ENCODE peak calls at places on chromosomes 16 and 17, in nine cellular contexts. One of them, this sample, is unnamed.

GRCh38 chr16:89360760-89361435 is 129.5 kb downstream of the ANKRD11 start:
- DNase-seq in EH: no peak
- DNase-seq in AG04450: no peak
- DNase-seq in GOT3: no peak
- DNase-seq in mesendoderm: peak
- DNase-seq in fibroblast of the conjunctiva: no peak
- DNase-seq in foreskin keratinocyte: no peak
- DNase-seq in psoas muscle: no peak
- DNase-seq in DMS153: no peak
- DNase-seq in this sample: no peak

GRCh38 chr17:81713556-81714411 is 1.7 kb downstream of the SLC25A10 start:
- DNase-seq in fibroblast of the conjunctiva: no peak
- DNase-seq in mesendoderm: no peak
- DNase-seq in psoas muscle: peak
- DNase-seq in GOT3: no peak
- DNase-seq in DMS153: no peak
- DNase-seq in AG04450: no peak
- DNase-seq in EH: peak
- DNase-seq in foreskin keratinocyte: no peak
- DNase-seq in this sample: no peak

GRCh38 chr17:82980632-82981031 is 98.8 kb upstream of the METRNL start:
- DNase-seq in foreskin keratinocyte: no peak
- DNase-seq in EH: no peak
- DNase-seq in AG04450: no peak
- DNase-seq in DMS153: no peak
- DNase-seq in GOT3: no peak
- DNase-seq in mesendoderm: no peak
- DNase-seq in fibroblast of the conjunctiva: no peak
- DNase-seq in psoas muscle: no peak
- DNase-seq in this sample: no peak

GRCh38 chr16:82585675-82586074 is 41.1 kb upstream of the CDH13 start:
- DNase-seq in mesendoderm: peak
- DNase-seq in fibroblast of the conjunctiva: no peak
- DNase-seq in EH: peak
- DNase-seq in foreskin keratinocyte: peak
- DNase-seq in AG04450: no peak
- DNase-seq in GOT3: no peak
- DNase-seq in psoas muscle: no peak
- DNase-seq in DMS153: no peak
- DNase-seq in this sample: no peak

GRCh38 chr17:45261577-45262515 is at the start of gene SPATA32:
- DNase-seq in foreskin keratinocyte: no peak
- DNase-seq in AG04450: no peak
- DNase-seq in fibroblast of the conjunctiva: no peak
- DNase-seq in psoas muscle: peak
- DNase-seq in DMS153: no peak
- DNase-seq in GOT3: no peak
- DNase-seq in mesendoderm: peak
- DNase-seq in EH: peak
- DNase-seq in this sample: no peak

GRCh38 chr17:66620528-66620927 is 214.4 kb upstream of the CACNG5 start:
- DNase-seq in DMS153: no peak
- DNase-seq in fibroblast of the conjunctiva: no peak
- DNase-seq in psoas muscle: no peak
- DNase-seq in mesendoderm: no peak
- DNase-seq in AG04450: no peak
- DNase-seq in EH: peak
- DNase-seq in GOT3: no peak
- DNase-seq in foreskin keratinocyte: no peak
- DNase-seq in this sample: no peak

GRCh38 chr17:2396192-2396567 is 4.7 kb downstream of the MNT start:
- DNase-seq in mesendoderm: peak
- DNase-seq in AG04450: no peak
- DNase-seq in GOT3: no peak
- DNase-seq in fibroblast of the conjunctiva: no peak
- DNase-seq in psoas muscle: no peak
- DNase-seq in foreskin keratinocyte: no peak
- DNase-seq in EH: no peak
- DNase-seq in DMS153: no peak
- DNase-seq in this sample: no peak

GRCh38 chr17:49996495-49997255 is 1.7 kb upstream of the DLX3 start:
- DNase-seq in AG04450: no peak
- DNase-seq in foreskin keratinocyte: no peak
- DNase-seq in EH: peak
- DNase-seq in mesendoderm: peak
- DNase-seq in DMS153: no peak
- DNase-seq in fibroblast of the conjunctiva: no peak
- DNase-seq in GOT3: peak
- DNase-seq in psoas muscle: peak
- DNase-seq in this sample: no peak

GRCh38 chr17:47204722-47205418 is 4.3 kb upstream of the MYL4 start:
- DNase-seq in fibroblast of the conjunctiva: no peak
- DNase-seq in DMS153: no peak
- DNase-seq in mesendoderm: peak
- DNase-seq in AG04450: no peak
- DNase-seq in EH: peak
- DNase-seq in psoas muscle: peak
- DNase-seq in foreskin keratinocyte: peak
- DNase-seq in GOT3: peak
- DNase-seq in this sample: no peak

GRCh38 chr16:86988920-86989715 is 328.1 kb downstream of the C16orf95 start:
- DNase-seq in GOT3: no peak
- DNase-seq in foreskin keratinocyte: no peak
- DNase-seq in DMS153: no peak
- DNase-seq in fibroblast of the conjunctiva: no peak
- DNase-seq in psoas muscle: no peak
- DNase-seq in EH: no peak
- DNase-seq in mesendoderm: no peak
- DNase-seq in AG04450: no peak
- DNase-seq in this sample: no peak

GRCh38 chr17:40993856-40994255 is at the start of gene KRTAP3-3:
- DNase-seq in DMS153: peak
- DNase-seq in EH: no peak
- DNase-seq in foreskin keratinocyte: no peak
- DNase-seq in mesendoderm: peak
- DNase-seq in fibroblast of the conjunctiva: no peak
- DNase-seq in GOT3: no peak
- DNase-seq in AG04450: no peak
- DNase-seq in psoas muscle: no peak
- DNase-seq in this sample: no peak

GRCh38 chr17:42665581-42666001 is 6.5 kb downstream of the TUBG2 start:
- DNase-seq in GOT3: no peak
- DNase-seq in foreskin keratinocyte: no peak
- DNase-seq in AG04450: no peak
- DNase-seq in psoas muscle: no peak
- DNase-seq in DMS153: no peak
- DNase-seq in fibroblast of the conjunctiva: no peak
- DNase-seq in EH: no peak
- DNase-seq in mesendoderm: no peak
- DNase-seq in this sample: no peak

GRCh38 chr17:82121660-82122629 is 23.9 kb upstream of the FASN start:
- DNase-seq in psoas muscle: no peak
- DNase-seq in fibroblast of the conjunctiva: no peak
- DNase-seq in foreskin keratinocyte: no peak
- DNase-seq in mesendoderm: no peak
- DNase-seq in AG04450: no peak
- DNase-seq in DMS153: no peak
- DNase-seq in EH: no peak
- DNase-seq in GOT3: no peak
- DNase-seq in this sample: no peak

GRCh38 chr17:2828396-2829038 is 32.3 kb downstream of the RAP1GAP2 start:
- DNase-seq in fibroblast of the conjunctiva: peak
- DNase-seq in AG04450: no peak
- DNase-seq in DMS153: peak
- DNase-seq in foreskin keratinocyte: no peak
- DNase-seq in mesendoderm: peak
- DNase-seq in GOT3: no peak
- DNase-seq in psoas muscle: peak
- DNase-seq in EH: peak
- DNase-seq in this sample: no peak

GRCh38 chr17:42555122-42555622 is 2.4 kb downstream of the HSD17B1 start:
- DNase-seq in GOT3: no peak
- DNase-seq in foreskin keratinocyte: no peak
- DNase-seq in mesendoderm: no peak
- DNase-seq in DMS153: no peak
- DNase-seq in psoas muscle: no peak
- DNase-seq in EH: no peak
- DNase-seq in fibroblast of the conjunctiva: no peak
- DNase-seq in AG04450: no peak
- DNase-seq in this sample: no peak

GRCh38 chr17:7499161-7499560 is 15.0 kb downstream of the POLR2A start:
- DNase-seq in GOT3: no peak
- DNase-seq in foreskin keratinocyte: no peak
- DNase-seq in EH: no peak
- DNase-seq in DMS153: no peak
- DNase-seq in mesendoderm: no peak
- DNase-seq in fibroblast of the conjunctiva: no peak
- DNase-seq in psoas muscle: no peak
- DNase-seq in AG04450: no peak
- DNase-seq in this sample: no peak

GRCh38 chr17:81494984-81495383 is 17.6 kb downstream of the ACTG1 start:
- DNase-seq in GOT3: no peak
- DNase-seq in fibroblast of the conjunctiva: no peak
- DNase-seq in AG04450: no peak
- DNase-seq in EH: no peak
- DNase-seq in foreskin keratinocyte: no peak
- DNase-seq in mesendoderm: no peak
- DNase-seq in psoas muscle: no peak
- DNase-seq in DMS153: peak
- DNase-seq in this sample: no peak

GRCh38 chr17:73411330-73411747 is 99.5 kb upstream of the CDC42EP4 start:
- DNase-seq in EH: no peak
- DNase-seq in psoas muscle: no peak
- DNase-seq in AG04450: no peak
- DNase-seq in fibroblast of the conjunctiva: no peak
- DNase-seq in DMS153: no peak
- DNase-seq in foreskin keratinocyte: no peak
- DNase-seq in mesendoderm: no peak
- DNase-seq in GOT3: no peak
- DNase-seq in this sample: no peak

GRCh38 chr17:57985675-57985974 is 2.4 kb downstream of the VEZF1 start:
- DNase-seq in foreskin keratinocyte: peak
- DNase-seq in GOT3: no peak
- DNase-seq in mesendoderm: no peak
- DNase-seq in EH: peak
- DNase-seq in DMS153: no peak
- DNase-seq in AG04450: no peak
- DNase-seq in fibroblast of the conjunctiva: peak
- DNase-seq in psoas muscle: no peak
- DNase-seq in this sample: no peak

GRCh38 chr16:4313563-4314531 is 2.0 kb upstream of the GLIS2 start:
- DNase-seq in DMS153: no peak
- DNase-seq in fibroblast of the conjunctiva: no peak
- DNase-seq in foreskin keratinocyte: no peak
- DNase-seq in psoas muscle: peak
- DNase-seq in EH: no peak
- DNase-seq in mesendoderm: peak
- DNase-seq in AG04450: no peak
- DNase-seq in GOT3: no peak
- DNase-seq in this sample: no peak

GRCh38 chr16:88318091-88318494 is 64.7 kb upstream of the ZNF469 start:
- DNase-seq in DMS153: no peak
- DNase-seq in foreskin keratinocyte: no peak
- DNase-seq in EH: no peak
- DNase-seq in psoas muscle: no peak
- DNase-seq in AG04450: no peak
- DNase-seq in mesendoderm: no peak
- DNase-seq in GOT3: no peak
- DNase-seq in fibroblast of the conjunctiva: no peak
- DNase-seq in this sample: no peak

GRCh38 chr17:76004750-76005262 is 4.2 kb downstream of the CDK3 start:
- DNase-seq in fibroblast of the conjunctiva: peak
- DNase-seq in psoas muscle: no peak
- DNase-seq in GOT3: no peak
- DNase-seq in foreskin keratinocyte: no peak
- DNase-seq in AG04450: no peak
- DNase-seq in mesendoderm: no peak
- DNase-seq in DMS153: no peak
- DNase-seq in EH: peak
- DNase-seq in this sample: no peak

GRCh38 chr16:31395647-31396046 is 2.5 kb downstream of the ITGAD start:
- DNase-seq in EH: no peak
- DNase-seq in AG04450: no peak
- DNase-seq in mesendoderm: no peak
- DNase-seq in foreskin keratinocyte: no peak
- DNase-seq in psoas muscle: no peak
- DNase-seq in fibroblast of the conjunctiva: no peak
- DNase-seq in GOT3: no peak
- DNase-seq in DMS153: no peak
- DNase-seq in this sample: no peak

GRCh38 chr17:27586203-27586701 is 44.7 kb upstream of the LGALS9 start:
- DNase-seq in mesendoderm: no peak
- DNase-seq in foreskin keratinocyte: peak
- DNase-seq in fibroblast of the conjunctiva: no peak
- DNase-seq in EH: peak
- DNase-seq in AG04450: peak
- DNase-seq in GOT3: no peak
- DNase-seq in DMS153: no peak
- DNase-seq in psoas muscle: no peak
- DNase-seq in this sample: peak

GRCh38 chr17:64386412-64387144 is 4.1 kb downstream of the PECAM1 start:
- DNase-seq in GOT3: no peak
- DNase-seq in fibroblast of the conjunctiva: no peak
- DNase-seq in psoas muscle: no peak
- DNase-seq in EH: no peak
- DNase-seq in AG04450: no peak
- DNase-seq in mesendoderm: no peak
- DNase-seq in foreskin keratinocyte: no peak
- DNase-seq in DMS153: no peak
- DNase-seq in this sample: no peak